ENCODE peak calls at places on chromosomes 3 and 15, in nine cellular contexts. T is mucosa of descending colon, I is cardiac fibroblast, Q is HL-60, J is left lung, F is neural progenitor cell, W is RWPE1, U is GM12865, V is AG09309. S is an unnamed sample.

GRCh38 chr15:49868348-49868747 is 247.5 kb downstream of the DTWD1 start:
- DNase-seq in U (no peak), J (no peak), Q (no peak), F (no peak), I (no peak), T (no peak), W (no peak), V (no peak), S (no peak)

GRCh38 chr3:159964166-159964973 is 24.3 kb upstream of the IL12A start:
- DNase-seq in T (no peak), U (peak; percentile 77), I (peak; percentile 75), J (no peak), Q (no peak), F (no peak), V (no peak), W (peak; percentile 78), S (peak; percentile 68)

GRCh38 chr3:59101091-59101738 is 51.4 kb upstream of the CFAP20DC start:
- DNase-seq in I (peak; percentile 27), F (no peak), Q (no peak), U (no peak), T (no peak), J (no peak), W (peak; percentile 54), V (peak; percentile 53), S (no peak)

GRCh38 chr3:178699810-178700209 is 163.6 kb downstream of the KCNMB2 start:
- DNase-seq in Q (no peak), J (no peak), T (no peak), U (peak; percentile 43), V (no peak), F (no peak), I (peak; percentile 6), W (no peak), S (no peak)

GRCh38 chr3:8646313-8646938 is 1.8 kb upstream of the SSUH2 start:
- DNase-seq in W (no peak), F (no peak), Q (no peak), U (no peak), V (no peak), I (no peak), J (no peak), T (no peak), S (no peak)

GRCh38 chr3:175163686-175164085 is 304.6 kb downstream of the NAALADL2 start:
- DNase-seq in W (no peak), F (no peak), U (no peak), V (no peak), I (no peak), Q (no peak), J (no peak), T (no peak), S (no peak)

GRCh38 chr3:123627673-123628670 is 43.1 kb upstream of the HACD2 start:
- DNase-seq in F (no peak), V (no peak), T (no peak), I (no peak), U (no peak), Q (no peak), J (no peak), W (no peak), S (no peak)

GRCh38 chr3:42526616-42527367 is 24.3 kb downstream of the VIPR1 start:
- DNase-seq in I (no peak), U (no peak), T (no peak), V (no peak), J (no peak), F (peak; percentile 35), Q (no peak), W (no peak), S (peak; percentile 68)

GRCh38 chr3:24678441-24678865 is 183.8 kb upstream of the THRB start:
- DNase-seq in F (no peak), J (no peak), U (no peak), W (peak; percentile 69), T (no peak), V (peak; percentile 85), Q (peak; percentile 45), I (peak; percentile 94), S (no peak)

GRCh38 chr3:168062679-168063078 is 33.0 kb downstream of the GOLIM4 start:
- DNase-seq in J (no peak), U (no peak), F (no peak), T (no peak), Q (no peak), I (no peak), W (no peak), V (no peak), S (no peak)

GRCh38 chr15:98620020-98620419 is 28.3 kb upstream of the IGF1R start:
- DNase-seq in V (no peak), I (no peak), T (no peak), Q (no peak), J (no peak), U (no peak), W (no peak), F (no peak), S (no peak)

GRCh38 chr15:96390986-96391385 is 60.5 kb downstream of the NR2F2 start:
- DNase-seq in T (no peak), Q (no peak), F (no peak), J (no peak), I (no peak), W (no peak), U (no peak), V (no peak), S (no peak)

GRCh38 chr3:45343947-45344346 is 44.4 kb upstream of the LARS2 start:
- DNase-seq in U (peak; percentile 30), T (no peak), V (no peak), Q (no peak), W (peak; percentile 5), J (no peak), F (peak; percentile 13), I (peak; percentile 32), S (no peak)

GRCh38 chr3:138186803-138187295 is 252 bp upstream of the ARMC8 start:
- DNase-seq in W (peak; percentile 98), Q (no peak), I (peak; percentile 91), J (peak; percentile 92), T (peak; percentile 95), U (peak; percentile 94), V (no peak), F (peak; percentile 95), S (peak; percentile 96)

GRCh38 chr15:33612721-33613304 is 302.0 kb downstream of the RYR3 start:
- DNase-seq in W (no peak), J (no peak), Q (no peak), T (no peak), V (no peak), I (peak; percentile 9), F (no peak), U (no peak), S (no peak)

DNA sequence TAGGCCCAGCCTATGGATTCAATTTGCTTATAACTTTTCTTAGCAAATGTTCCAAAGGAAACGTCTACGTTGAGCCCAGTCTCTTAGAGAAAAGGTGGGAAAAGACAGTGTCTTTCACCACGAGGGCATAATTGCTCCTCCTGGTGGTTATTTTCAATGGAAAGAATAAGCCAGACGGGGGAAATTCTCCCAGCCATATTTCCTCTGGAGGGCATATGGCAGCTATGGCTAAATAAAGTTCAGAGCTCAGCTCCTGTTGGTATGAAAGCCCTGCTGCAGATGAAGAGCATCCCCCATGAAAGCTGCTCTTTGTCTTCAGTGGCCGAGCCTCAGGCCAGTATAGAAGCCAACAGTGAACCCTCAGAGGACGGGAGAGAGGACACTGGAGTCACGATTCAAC is 297.9 kb downstream of the RYR3 start:
- DNase-seq in J (no peak), U (no peak), T (no peak), V (no peak), W (no peak), Q (no peak), F (peak; percentile 46), I (no peak), S (no peak)
- TF ChIP-seq CTCF in J (no peak), U (no peak), T (no peak), V (peak; percentile 15), W (no peak), Q (no peak), F (peak; percentile 61), I (peak; percentile 9), S (no peak)

DNA sequence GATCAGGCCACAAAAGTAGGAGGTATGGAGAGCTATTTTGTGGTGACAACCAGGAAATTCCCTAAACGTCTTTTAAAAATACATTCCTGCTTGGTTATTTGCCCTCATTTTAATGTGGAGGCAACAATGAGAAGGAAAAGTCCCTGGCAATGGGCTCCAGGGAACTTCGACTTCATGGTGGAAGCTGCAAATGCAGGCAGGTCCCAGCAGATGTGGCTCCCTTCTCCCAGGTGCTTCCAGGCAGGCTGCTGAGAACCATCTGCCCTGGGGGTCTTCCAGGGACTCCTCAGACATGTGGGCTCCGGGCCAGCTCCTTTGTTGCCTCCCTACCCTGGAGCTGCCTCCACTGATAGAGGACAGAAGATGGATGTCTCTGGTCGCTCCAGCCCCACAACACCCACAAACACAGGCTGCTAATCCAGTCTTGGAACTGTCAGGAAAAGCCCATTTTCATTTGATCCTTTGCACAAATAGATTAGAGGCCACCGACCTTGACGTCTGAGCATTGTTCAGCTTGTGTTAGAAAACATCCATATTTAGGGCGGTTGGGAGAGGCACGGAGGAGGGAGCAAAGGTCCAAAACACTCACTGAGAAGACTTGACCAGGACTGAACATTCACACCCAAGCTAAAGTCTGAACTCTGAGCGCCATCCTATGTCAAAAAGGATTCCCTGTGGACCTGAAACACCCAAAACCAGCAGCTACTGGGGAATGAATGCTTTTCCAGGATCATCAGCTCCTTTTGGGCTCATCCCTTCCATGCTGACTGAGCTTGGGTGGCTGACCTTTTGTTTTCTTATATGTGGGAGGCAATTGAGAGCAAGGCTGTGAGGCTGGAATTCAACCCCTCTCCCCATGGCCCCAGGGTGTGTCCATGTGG is 30.2 kb upstream of the SLCO2A1 start:
- DNase-seq in I (peak; percentile 31), J (no peak), F (no peak), Q (no peak), W (no peak), V (no peak), U (no peak), T (no peak), S (no peak)
- TF ChIP-seq CTCF in I (no peak), J (no peak), F (no peak), Q (no peak), W (no peak), V (peak; percentile 27), U (no peak), T (no peak), S (no peak)

GRCh38 chr3:9862391-9863235 is 17.4 kb downstream of the CIDEC start:
- DNase-seq in U (no peak), I (peak; percentile 45), Q (no peak), W (no peak), V (no peak), F (peak; percentile 86), J (no peak), T (peak; percentile 78), S (peak; percentile 82)
- TF ChIP-seq CTCF in U (no peak), I (peak; percentile 29), Q (no peak), W (no peak), V (peak; percentile 29), F (peak; percentile 51), J (peak; percentile 25), T (peak; percentile 28), S (peak; percentile 26)

DNA sequence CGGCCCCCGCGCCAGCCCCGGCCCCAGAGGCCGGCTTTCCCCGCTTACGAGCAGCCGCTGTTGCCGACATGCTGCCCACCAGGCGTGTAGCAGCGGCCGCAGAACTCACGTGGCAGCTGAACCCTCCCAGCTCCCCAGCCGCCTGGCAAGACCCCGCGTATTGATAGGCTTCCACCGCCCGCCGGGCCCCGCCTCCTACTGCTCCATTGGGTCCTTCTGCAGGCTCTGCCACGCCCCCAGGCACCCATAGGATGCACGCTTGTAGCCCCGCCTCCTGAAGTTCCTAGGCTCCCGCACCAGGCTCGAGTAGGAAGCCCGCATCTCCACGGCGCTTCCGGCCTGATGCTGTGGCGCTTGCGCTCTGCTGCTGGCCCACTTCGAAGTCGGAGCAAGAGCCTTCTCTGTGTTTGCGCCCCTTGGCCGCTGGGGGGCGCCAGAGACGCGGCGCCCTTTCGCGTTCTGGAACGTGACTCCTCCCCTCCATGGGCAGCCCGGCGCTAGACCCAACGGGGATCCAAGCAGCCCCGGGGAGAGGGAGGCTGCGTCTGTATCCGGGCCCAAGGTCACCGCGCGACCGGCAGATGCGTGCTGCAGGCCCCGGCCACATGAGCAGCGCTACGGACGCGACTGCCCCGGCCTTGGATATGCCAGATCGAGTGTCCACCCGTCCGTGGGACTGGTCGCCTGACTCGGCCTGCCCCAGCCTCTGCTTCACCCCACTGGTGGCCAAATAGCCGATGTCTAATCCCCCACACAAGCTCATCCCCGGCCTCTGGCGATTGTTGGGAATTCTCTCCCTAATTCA is at the start of the genes PARP3 and RRP9:
- DNase-seq in F (peak; percentile 100), Q (peak; percentile 100), I (peak; percentile 100), W (peak; percentile 97), U (peak; percentile 100), V (peak; percentile 99), J (peak; percentile 100), T (peak; percentile 99), S (peak; percentile 100)
- TF ChIP-seq CTCF in F (peak; percentile 99), Q (peak; percentile 89), I (peak; percentile 99), W (peak; percentile 98), U (peak; percentile 100), V (peak; percentile 99), J (peak; percentile 99), T (peak; percentile 99), S (peak; percentile 99)

S was measured in GM13976.